ENCODE peak calls at places on chromosomes 16 and 17, in eight cellular contexts. One of them, this sample, is unnamed.

GRCh38 chr16:2778692-2778958 is 1.5 kb upstream of the ELOB start:
- DNase-seq in left ventricle myocardium inferior: no peak
- DNase-seq in GM23248: no peak
- DNase-seq in RWPE1: no peak
- DNase-seq in GM23338: no peak
- DNase-seq in stomach: no peak
- DNase-seq in osteoblast: no peak
- DNase-seq in CD8-positive, alpha-beta T cell: no peak
- DNase-seq in this sample: no peak

GRCh38 chr17:64411999-64412771 is 21.5 kb upstream of the PECAM1 start:
- DNase-seq in left ventricle myocardium inferior: peak
- DNase-seq in GM23248: peak
- DNase-seq in RWPE1: no peak
- DNase-seq in GM23338: peak
- DNase-seq in stomach: no peak
- DNase-seq in osteoblast: peak
- DNase-seq in CD8-positive, alpha-beta T cell: no peak
- DNase-seq in this sample: no peak

GRCh38 chr16:14088155-14088753 is 17.1 kb downstream of the MRTFB start:
- DNase-seq in left ventricle myocardium inferior: no peak
- DNase-seq in GM23248: peak
- DNase-seq in RWPE1: no peak
- DNase-seq in GM23338: no peak
- DNase-seq in stomach: no peak
- DNase-seq in osteoblast: no peak
- DNase-seq in CD8-positive, alpha-beta T cell: no peak
- DNase-seq in this sample: no peak

GRCh38 chr16:5383737-5384136 is 286.1 kb upstream of the EEF2KMT start:
- DNase-seq in left ventricle myocardium inferior: no peak
- DNase-seq in GM23248: no peak
- DNase-seq in RWPE1: no peak
- DNase-seq in GM23338: no peak
- DNase-seq in stomach: no peak
- DNase-seq in osteoblast: no peak
- DNase-seq in CD8-positive, alpha-beta T cell: no peak
- DNase-seq in this sample: no peak

GRCh38 chr17:21019976-21020575 is 22.7 kb downstream of the USP22 start:
- DNase-seq in left ventricle myocardium inferior: peak
- DNase-seq in GM23248: peak
- DNase-seq in RWPE1: no peak
- DNase-seq in GM23338: peak
- DNase-seq in stomach: peak
- DNase-seq in osteoblast: no peak
- DNase-seq in CD8-positive, alpha-beta T cell: no peak
- DNase-seq in this sample: no peak

GRCh38 chr17:5592382-5592781 is 8.1 kb upstream of the NLRP1 start:
- DNase-seq in left ventricle myocardium inferior: no peak
- DNase-seq in GM23248: peak
- DNase-seq in RWPE1: peak
- DNase-seq in GM23338: peak
- DNase-seq in stomach: no peak
- DNase-seq in osteoblast: peak
- DNase-seq in CD8-positive, alpha-beta T cell: no peak
- DNase-seq in this sample: no peak

GRCh38 chr17:78185981-78186688 is 717 bp downstream of the TK1 start:
- DNase-seq in left ventricle myocardium inferior: peak
- DNase-seq in GM23248: peak
- DNase-seq in RWPE1: no peak
- DNase-seq in GM23338: no peak
- DNase-seq in stomach: no peak
- DNase-seq in osteoblast: peak
- DNase-seq in CD8-positive, alpha-beta T cell: no peak
- DNase-seq in this sample: no peak

GRCh38 chr16:27417047-27417671 is 15.2 kb downstream of the IL21R start:
- DNase-seq in left ventricle myocardium inferior: no peak
- DNase-seq in GM23248: no peak
- DNase-seq in RWPE1: no peak
- DNase-seq in GM23338: no peak
- DNase-seq in stomach: no peak
- DNase-seq in osteoblast: no peak
- DNase-seq in CD8-positive, alpha-beta T cell: no peak
- DNase-seq in this sample: no peak

GRCh38 chr17:42135151-42135550 is 12.5 kb downstream of the HSPB9 start:
- DNase-seq in left ventricle myocardium inferior: no peak
- DNase-seq in GM23248: no peak
- DNase-seq in RWPE1: no peak
- DNase-seq in GM23338: no peak
- DNase-seq in stomach: no peak
- DNase-seq in osteoblast: no peak
- DNase-seq in CD8-positive, alpha-beta T cell: no peak
- DNase-seq in this sample: no peak

GRCh38 chr17:42131232-42131631 is 8.6 kb downstream of the HSPB9 start:
- DNase-seq in left ventricle myocardium inferior: no peak
- DNase-seq in GM23248: no peak
- DNase-seq in RWPE1: no peak
- DNase-seq in GM23338: no peak
- DNase-seq in stomach: no peak
- DNase-seq in osteoblast: no peak
- DNase-seq in CD8-positive, alpha-beta T cell: no peak
- DNase-seq in this sample: no peak

GRCh38 chr17:42131971-42132370 is 9.4 kb downstream of the HSPB9 start:
- DNase-seq in left ventricle myocardium inferior: no peak
- DNase-seq in GM23248: peak
- DNase-seq in RWPE1: no peak
- DNase-seq in GM23338: no peak
- DNase-seq in stomach: no peak
- DNase-seq in osteoblast: peak
- DNase-seq in CD8-positive, alpha-beta T cell: no peak
- DNase-seq in this sample: no peak

GRCh38 chr17:42133461-42134041 is 10.9 kb downstream of the HSPB9 start:
- DNase-seq in left ventricle myocardium inferior: no peak
- DNase-seq in GM23248: peak
- DNase-seq in RWPE1: no peak
- DNase-seq in GM23338: no peak
- DNase-seq in stomach: no peak
- DNase-seq in osteoblast: peak
- DNase-seq in CD8-positive, alpha-beta T cell: peak
- DNase-seq in this sample: no peak

DNA sequence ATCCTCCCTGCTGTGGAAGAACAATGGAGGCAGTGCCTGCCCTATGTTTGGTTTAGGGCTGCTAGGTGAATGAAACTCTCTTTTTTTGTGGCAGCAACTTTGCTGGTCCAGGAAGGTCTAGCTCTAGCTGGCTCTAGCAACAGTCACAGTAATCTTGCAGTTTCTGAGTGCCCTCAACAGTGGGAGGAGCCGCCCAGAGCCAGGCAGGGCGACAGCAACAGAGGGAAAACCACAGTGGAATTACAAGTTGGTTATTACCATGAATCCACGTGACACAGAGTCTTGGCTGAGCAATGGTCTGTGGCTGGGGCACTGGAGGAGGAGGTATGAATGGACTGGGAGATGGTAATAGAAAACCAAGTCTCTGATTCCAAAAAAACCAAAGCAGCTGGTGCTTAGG is 10.3 kb downstream of the HSPB9 start:
- DNase-seq in left ventricle myocardium inferior: peak
- DNase-seq in GM23248: peak
- DNase-seq in RWPE1: no peak
- DNase-seq in GM23338: no peak
- DNase-seq in stomach: peak
- DNase-seq in osteoblast: peak
- DNase-seq in CD8-positive, alpha-beta T cell: no peak
- DNase-seq in this sample: peak
- H3K27ac ChIP-seq in left ventricle myocardium inferior: peak
- H3K27ac ChIP-seq in GM23248: peak
- H3K27ac ChIP-seq in RWPE1: peak
- H3K27ac ChIP-seq in GM23338: no peak
- H3K27ac ChIP-seq in stomach: peak
- H3K27ac ChIP-seq in osteoblast: peak
- H3K27ac ChIP-seq in CD8-positive, alpha-beta T cell: no peak
- H3K27ac ChIP-seq in this sample: no peak

DNA sequence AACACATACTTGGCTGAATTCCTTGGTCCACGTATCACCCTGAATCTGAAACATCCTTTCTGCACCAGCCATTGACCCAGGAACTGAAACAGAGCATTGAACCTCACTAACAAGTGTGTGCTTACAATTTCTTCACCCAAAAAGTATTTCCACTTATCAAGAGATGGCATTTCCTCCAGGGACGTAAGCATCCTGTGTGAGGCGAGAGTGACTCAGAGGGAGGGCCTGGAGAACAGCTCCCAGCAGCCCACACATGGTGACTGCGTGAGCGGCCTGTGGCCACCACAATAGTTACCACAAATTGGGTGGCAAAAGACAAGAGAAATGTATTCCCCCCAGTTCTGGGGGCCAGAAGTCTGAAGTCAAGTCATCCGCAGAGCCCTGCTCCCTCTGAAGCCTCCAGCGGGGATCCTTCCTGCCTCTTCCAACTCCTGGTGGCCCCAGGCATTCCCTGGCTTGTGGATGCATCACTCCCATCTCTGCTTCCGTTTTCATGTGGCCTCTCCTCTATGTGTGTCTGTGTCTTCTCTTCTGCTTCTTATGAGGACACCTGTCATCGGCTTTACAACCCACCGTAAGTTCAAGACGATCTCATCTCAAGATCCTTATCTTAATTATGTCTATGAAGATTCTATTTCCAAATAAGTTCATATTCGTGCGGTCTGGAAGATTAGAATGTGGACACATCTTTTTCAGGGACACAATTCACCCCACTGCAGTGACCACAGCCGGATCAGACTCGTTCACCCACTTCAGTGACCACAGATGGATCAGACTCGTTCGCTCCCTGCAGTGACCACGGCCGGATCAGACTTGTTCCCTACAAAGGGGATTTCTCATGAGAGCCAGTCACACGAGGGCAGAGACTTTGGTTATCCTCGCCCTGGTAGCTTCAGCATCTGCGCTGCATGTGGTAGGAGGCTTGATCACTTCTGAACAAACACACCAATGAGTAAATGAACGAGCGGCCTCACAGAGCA is 122.6 kb upstream of the FOXF1 start:
- DNase-seq in left ventricle myocardium inferior: no peak
- DNase-seq in GM23248: peak
- DNase-seq in RWPE1: peak
- DNase-seq in GM23338: no peak
- DNase-seq in stomach: no peak
- DNase-seq in osteoblast: peak
- DNase-seq in CD8-positive, alpha-beta T cell: no peak
- DNase-seq in this sample: no peak
- H3K27ac ChIP-seq in left ventricle myocardium inferior: no peak
- H3K27ac ChIP-seq in GM23248: peak
- H3K27ac ChIP-seq in RWPE1: no peak
- H3K27ac ChIP-seq in GM23338: no peak
- H3K27ac ChIP-seq in stomach: no peak
- H3K27ac ChIP-seq in osteoblast: no peak
- H3K27ac ChIP-seq in CD8-positive, alpha-beta T cell: no peak
- H3K27ac ChIP-seq in this sample: no peak

GRCh38 chr17:79919862-79920720 is 80.9 kb upstream of the CBX4 start:
- DNase-seq in left ventricle myocardium inferior: no peak
- DNase-seq in GM23248: no peak
- DNase-seq in RWPE1: no peak
- DNase-seq in GM23338: no peak
- DNase-seq in stomach: no peak
- DNase-seq in osteoblast: peak
- DNase-seq in CD8-positive, alpha-beta T cell: no peak
- DNase-seq in this sample: no peak

GRCh38 chr17:79919164-79919585 is 79.9 kb upstream of the CBX4 start:
- DNase-seq in left ventricle myocardium inferior: peak
- DNase-seq in GM23248: peak
- DNase-seq in RWPE1: peak
- DNase-seq in GM23338: peak
- DNase-seq in stomach: peak
- DNase-seq in osteoblast: peak
- DNase-seq in CD8-positive, alpha-beta T cell: no peak
- DNase-seq in this sample: peak

GRCh38 chr17:79916991-79917901 is 78.0 kb upstream of the CBX4 start:
- DNase-seq in left ventricle myocardium inferior: no peak
- DNase-seq in GM23248: no peak
- DNase-seq in RWPE1: no peak
- DNase-seq in GM23338: no peak
- DNase-seq in stomach: no peak
- DNase-seq in osteoblast: peak
- DNase-seq in CD8-positive, alpha-beta T cell: no peak
- DNase-seq in this sample: no peak

GRCh38 chr17:79917902-79918484 is 78.8 kb upstream of the CBX4 start:
- DNase-seq in left ventricle myocardium inferior: no peak
- DNase-seq in GM23248: no peak
- DNase-seq in RWPE1: no peak
- DNase-seq in GM23338: peak
- DNase-seq in stomach: no peak
- DNase-seq in osteoblast: peak
- DNase-seq in CD8-positive, alpha-beta T cell: no peak
- DNase-seq in this sample: no peak

DNA sequence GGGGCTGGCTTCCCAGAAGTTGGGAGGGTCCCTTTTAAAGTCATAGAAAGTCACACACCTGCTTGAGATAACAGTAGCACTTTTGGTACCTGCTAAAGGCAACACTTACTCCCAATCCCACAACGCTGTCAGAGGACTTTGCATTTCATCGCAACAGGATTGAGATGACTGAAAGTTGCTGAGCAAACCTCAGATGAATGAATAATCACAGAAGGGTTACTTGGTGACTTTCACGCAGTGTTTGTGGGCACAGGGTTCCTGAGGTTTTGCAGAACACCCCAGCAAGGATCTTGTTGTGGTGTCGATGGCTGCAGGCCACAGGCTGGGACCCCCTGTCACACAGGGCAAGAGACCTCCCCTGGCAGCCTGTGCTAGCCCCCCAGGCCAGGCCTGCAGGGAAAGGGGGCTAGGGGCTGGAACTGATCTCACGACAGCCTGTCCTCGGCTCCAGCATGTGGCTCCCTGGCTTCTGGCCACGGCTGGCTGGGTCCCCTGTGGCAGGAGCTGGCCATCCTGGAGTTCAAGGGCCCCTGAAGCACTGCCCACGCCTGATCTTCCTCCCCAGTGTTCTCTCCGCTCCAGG is 79.4 kb upstream of the CBX4 start:
- DNase-seq in left ventricle myocardium inferior: no peak
- DNase-seq in GM23248: no peak
- DNase-seq in RWPE1: no peak
- DNase-seq in GM23338: peak
- DNase-seq in stomach: no peak
- DNase-seq in osteoblast: peak
- DNase-seq in CD8-positive, alpha-beta T cell: no peak
- DNase-seq in this sample: no peak
- H3K27ac ChIP-seq in left ventricle myocardium inferior: peak
- H3K27ac ChIP-seq in GM23248: no peak
- H3K27ac ChIP-seq in RWPE1: peak
- H3K27ac ChIP-seq in GM23338: no peak
- H3K27ac ChIP-seq in stomach: peak
- H3K27ac ChIP-seq in osteoblast: no peak
- H3K27ac ChIP-seq in CD8-positive, alpha-beta T cell: no peak
- H3K27ac ChIP-seq in this sample: no peak

DNA sequence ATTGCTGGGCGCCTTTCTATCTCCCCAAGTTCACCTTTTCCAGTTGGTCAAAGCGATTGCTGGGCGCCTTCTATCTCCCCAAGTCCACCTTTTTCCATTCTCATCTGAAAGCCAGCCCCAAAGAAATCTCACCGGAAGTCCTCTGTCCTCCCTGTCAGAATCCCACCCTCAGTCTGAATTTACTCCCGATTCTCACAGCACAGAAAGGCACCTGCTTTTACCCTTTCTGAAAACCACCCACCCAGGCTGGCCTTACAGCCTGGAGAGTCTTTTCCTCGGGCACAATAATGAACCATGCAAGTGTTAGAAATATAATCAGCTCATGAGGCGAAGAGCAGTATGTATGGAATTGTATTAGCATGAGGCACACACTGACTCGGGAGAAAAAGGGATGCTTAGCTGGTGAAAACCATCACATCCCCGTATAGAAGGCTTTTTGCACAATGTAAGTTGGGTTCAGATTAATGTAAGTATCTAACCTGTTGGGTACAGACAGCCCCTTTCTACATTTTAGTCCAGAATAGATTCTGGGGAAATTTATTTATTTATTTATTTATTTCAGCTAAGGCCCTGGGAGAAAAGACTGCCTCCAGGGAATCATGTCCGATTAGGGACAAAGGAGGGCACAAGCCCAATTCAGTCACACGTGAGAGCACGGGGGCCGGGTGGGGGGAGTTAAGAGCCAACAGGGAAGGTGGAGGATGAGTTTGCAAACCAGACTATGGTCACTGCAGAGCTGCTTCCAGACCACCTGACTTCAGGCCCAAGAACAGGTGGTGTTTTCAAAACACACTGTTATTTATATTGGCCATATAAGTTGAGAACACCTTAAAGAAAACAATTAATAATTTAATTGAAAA is 1.4 kb upstream of the ZFHX3 start:
- DNase-seq in left ventricle myocardium inferior: no peak
- DNase-seq in GM23248: no peak
- DNase-seq in RWPE1: no peak
- DNase-seq in GM23338: no peak
- DNase-seq in stomach: no peak
- DNase-seq in osteoblast: no peak
- DNase-seq in CD8-positive, alpha-beta T cell: no peak
- DNase-seq in this sample: no peak
- H3K27ac ChIP-seq in left ventricle myocardium inferior: peak
- H3K27ac ChIP-seq in GM23248: peak
- H3K27ac ChIP-seq in RWPE1: peak
- H3K27ac ChIP-seq in GM23338: no peak
- H3K27ac ChIP-seq in stomach: peak
- H3K27ac ChIP-seq in osteoblast: peak
- H3K27ac ChIP-seq in CD8-positive, alpha-beta T cell: no peak
- H3K27ac ChIP-seq in this sample: peak

This sample was measured in prostate gland.